ENCODE peak calls at places on chromosomes 4 and X, in four cellular contexts. Z is HepG2, M is WTC11, U is K562. X is an unnamed sample.

GRCh38 chrX:106932492-106932923 is 12.3 kb downstream of the CLDN2 start:
- DNase-seq in U (no peak), Z (peak), M (no peak), X (no peak)

GRCh38 chr4:94976371-94977011 is 218.7 kb downstream of the BMPR1B start:
- DNase-seq in M (no peak), U (no peak), Z (no peak), X (no peak)

GRCh38 chrX:58025979-58026378 is 115.7 kb upstream of the ZXDA start:
- DNase-seq in M (peak), U (peak), Z (peak), X (peak)

GRCh38 chrX:129495941-129496340 is 27.3 kb downstream of the SMARCA1 start:
- DNase-seq in U (no peak), M (no peak), Z (no peak), X (no peak)

GRCh38 chrX:36573720-36574119 is 434.4 kb upstream of the FAM47C start:
- DNase-seq in U (no peak), Z (no peak), M (no peak), X (peak)

GRCh38 chrX:7102119-7102518 is 45.4 kb upstream of the STS start:
- DNase-seq in Z (no peak), M (no peak), U (no peak), X (no peak)

GRCh38 chr4:113350576-113350975 is 301.1 kb downstream of the ANK2 start:
- DNase-seq in M (no peak), Z (no peak), U (no peak), X (no peak)

GRCh38 chrX:103774070-103774642 is 2.5 kb upstream of the PLP1 start:
- DNase-seq in U (no peak), M (no peak), Z (peak), X (peak)

GRCh38 chr4:165112258-165113156 is at the start of gene TMEM192:
- DNase-seq in U (peak), M (peak), Z (peak), X (peak)

GRCh38 chrX:23331701-23332100 is 2.9 kb upstream of the PTCHD1 start:
- DNase-seq in M (peak), U (no peak), Z (no peak), X (no peak)

GRCh38 chrX:113986427-113986826 is 597.5 kb upstream of the HTR2C start:
- DNase-seq in M (no peak), Z (no peak), U (no peak), X (no peak)

GRCh38 chr4:156974264-156974663 is 2.7 kb upstream of the PDGFC start:
- DNase-seq in Z (no peak), U (no peak), M (no peak), X (no peak)

GRCh38 chr4:7939377-7940108 is at the start of gene AFAP1:
- DNase-seq in Z (peak), M (peak), U (peak), X (peak)

GRCh38 chrX:48531359-48531954 is 8.1 kb upstream of the TBC1D25 start:
- DNase-seq in Z (no peak), U (peak), M (no peak), X (no peak)

GRCh38 chr4:27360651-27361347 is 500.2 kb downstream of the STIM2 start:
- DNase-seq in U (no peak), M (no peak), Z (no peak), X (no peak)

GRCh38 chr4:152942346-152942745 is 6.2 kb downstream of the FHDC1 start:
- DNase-seq in U (no peak), Z (no peak), M (no peak), X (no peak)

GRCh38 chr4:152945639-152946038 is 9.5 kb downstream of the FHDC1 start:
- DNase-seq in Z (no peak), M (no peak), U (no peak), X (no peak)

GRCh38 chr4:152946460-152946859 is 10.3 kb downstream of the FHDC1 start:
- DNase-seq in U (no peak), Z (no peak), M (no peak), X (no peak)

GRCh38 chr4:152944678-152945320 is 8.7 kb downstream of the FHDC1 start:
- DNase-seq in U (no peak), Z (no peak), M (no peak), X (no peak)

DNA sequence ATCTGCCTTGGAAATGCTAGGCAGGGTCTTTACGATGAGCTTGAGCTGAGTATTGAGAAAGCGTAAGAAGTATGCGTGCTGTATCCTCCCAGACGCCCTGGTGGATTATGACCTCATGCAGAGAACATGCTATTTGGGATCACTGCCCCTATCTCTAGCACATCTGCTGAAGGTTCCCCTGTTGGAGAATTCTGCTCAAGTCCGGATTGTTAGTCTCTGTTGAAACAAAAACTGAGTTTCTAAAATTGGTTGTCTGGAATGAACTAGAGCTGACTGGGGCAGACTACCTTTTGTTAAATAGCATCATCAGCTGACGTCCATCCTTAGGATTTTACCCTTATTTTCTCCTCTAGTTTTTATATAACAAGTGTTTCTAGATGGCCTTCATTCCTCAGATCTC is 7.5 kb downstream of the FHDC1 start:
- DNase-seq in M (no peak), U (no peak), Z (no peak), X (no peak)
- TF ChIP-seq FOXJ3 in M (no peak), U (no peak), Z (no peak), X (no peak)

GRCh38 chr4:129064717-129065116 is 28.6 kb downstream of the SCLT1 start:
- DNase-seq in U (no peak), M (no peak), Z (no peak), X (no peak)
- TF ChIP-seq FOXJ3 in U (no peak), M (no peak), Z (no peak), X (no peak)

GRCh38 chrX:56313308-56313707 is 81.2 kb downstream of the KLF8 start:
- DNase-seq in M (no peak), Z (no peak), U (no peak), X (no peak)
- TF ChIP-seq FOXJ3 in M (no peak), Z (no peak), U (no peak), X (no peak)

DNA sequence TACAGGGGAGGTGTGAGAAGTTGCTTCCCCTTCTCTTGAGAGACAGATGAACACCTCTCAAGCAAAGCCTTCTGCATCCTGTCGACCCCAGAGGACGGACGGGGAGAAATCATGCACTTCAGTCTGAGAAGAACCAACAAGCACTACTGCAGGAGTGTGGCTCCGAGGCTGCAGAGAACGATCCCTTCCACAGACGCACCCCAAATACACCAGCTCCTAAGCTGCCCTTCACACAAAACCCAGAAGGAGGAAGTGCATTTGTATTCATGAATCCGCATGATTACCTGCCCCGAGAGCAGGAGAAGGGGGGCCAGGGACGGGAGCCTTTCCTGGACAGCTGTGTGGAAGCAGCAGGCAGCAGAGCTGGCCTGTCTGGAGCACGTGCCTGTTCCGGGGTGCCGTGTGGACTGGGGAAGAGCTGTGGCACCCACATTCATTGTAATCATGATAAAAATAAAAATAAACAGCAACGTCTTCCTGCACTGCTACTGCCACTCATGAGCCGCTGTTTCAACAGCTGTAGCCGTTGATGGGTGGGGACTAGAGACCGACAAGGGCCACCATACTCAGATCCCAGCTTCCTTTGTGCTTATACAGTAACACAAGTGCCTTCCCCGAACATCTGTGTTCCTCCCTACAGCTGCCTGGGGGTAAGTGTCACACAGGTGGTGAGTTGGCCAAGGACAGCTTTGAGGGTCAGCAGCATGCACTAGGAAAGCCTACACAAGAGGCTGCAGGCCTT is 42.9 kb downstream of the ACSL1 start:
- DNase-seq in Z (no peak), U (no peak), M (no peak), X (no peak)
- TF ChIP-seq FOXJ3 in Z (no peak), U (no peak), M (no peak), X (no peak)